ENCODE peak calls at places on chromosomes 12 and 14, in ten cellular contexts. E is CD4-positive, CD25-positive, alpha-beta regulatory T cell; Y is cardiac muscle cell; I is astrocyte; A is ascending aorta; U is right lobe of liver; T is suprapubic skin; S is GM23338; X is stomach; R is upper lobe of left lung. W is an unnamed sample.

GRCh38 chr14:37436519-37436918 is 158.5 kb downstream of the FOXA1 start:
- DNase-seq in I (no peak), E (no peak), A (no peak), T (no peak), R (no peak), X (no peak), U (no peak), S (no peak), Y (no peak), W (no peak)

GRCh38 chr12:71299541-71300376 is 139.8 kb upstream of the LGR5 start:
- DNase-seq in T (no peak), A (no peak), I (peak; percentile 21), R (no peak), U (no peak), Y (no peak), X (no peak), S (no peak), E (no peak), W (no peak)

GRCh38 chr12:10982244-10982643 is 4.5 kb downstream of the TAS2R50 start:
- DNase-seq in R (no peak), A (no peak), Y (no peak), T (no peak), U (no peak), E (no peak), S (no peak), X (no peak), I (no peak), W (peak; percentile 66)

GRCh38 chr12:31815096-31815495 is 86.3 kb upstream of the AMN1 start:
- DNase-seq in I (peak; percentile 14), T (no peak), S (no peak), Y (no peak), X (no peak), E (no peak), A (no peak), R (no peak), U (no peak), W (no peak)

GRCh38 chr14:35384386-35385041 is 20.0 kb downstream of the NFKBIA start:
- DNase-seq in T (no peak), I (peak; percentile 95), A (peak; percentile 84), X (no peak), E (no peak), R (no peak), U (peak; percentile 35), S (no peak), Y (peak; percentile 93), W (no peak)

GRCh38 chr12:7439579-7440505 is 4.1 kb downstream of the CD163L1 start:
- DNase-seq in S (peak; percentile 88), U (peak; percentile 28), X (no peak), E (no peak), I (peak; percentile 45), R (peak; percentile 31), A (no peak), T (no peak), Y (peak; percentile 76), W (peak; percentile 26)

GRCh38 chr12:6861391-6861790 is 5.9 kb upstream of the TPI1 start:
- DNase-seq in Y (no peak), A (no peak), I (no peak), U (peak; percentile 13), E (no peak), T (no peak), X (no peak), S (no peak), R (no peak), W (no peak)

GRCh38 chr14:20707622-20708021 is 19.1 kb downstream of the ANG start:
- DNase-seq in U (no peak), T (no peak), R (peak; percentile 64), Y (peak; percentile 86), I (peak; percentile 36), A (no peak), S (no peak), X (peak; percentile 45), E (no peak), W (no peak)

GRCh38 chr12:10395390-10395998 is 5.7 kb upstream of the KLRK1 start:
- DNase-seq in X (peak; percentile 31), R (no peak), Y (peak; percentile 87), U (no peak), E (no peak), I (peak; percentile 52), A (peak; percentile 65), T (no peak), S (peak; percentile 13), W (no peak)

GRCh38 chr12:56189918-56190694 is 823 bp upstream of the SMARCC2 start:
- DNase-seq in S (peak; percentile 92), X (peak; percentile 86), I (peak; percentile 57), T (peak; percentile 88), A (peak; percentile 89), U (peak; percentile 77), R (peak; percentile 85), Y (peak; percentile 81), E (peak; percentile 56), W (peak; percentile 65)

GRCh38 chr12:6646276-6647082 is 753 bp downstream of the ACRBP start:
- DNase-seq in A (no peak), Y (no peak), U (no peak), X (no peak), R (no peak), I (no peak), E (no peak), T (no peak), S (peak; percentile 66), W (no peak)

GRCh38 chr12:98154850-98155249 is 360.5 kb upstream of the TMPO start:
- DNase-seq in A (no peak), E (no peak), X (no peak), R (no peak), U (no peak), I (peak; percentile 48), S (peak; percentile 78), Y (peak; percentile 15), T (no peak), W (no peak)

DNA sequence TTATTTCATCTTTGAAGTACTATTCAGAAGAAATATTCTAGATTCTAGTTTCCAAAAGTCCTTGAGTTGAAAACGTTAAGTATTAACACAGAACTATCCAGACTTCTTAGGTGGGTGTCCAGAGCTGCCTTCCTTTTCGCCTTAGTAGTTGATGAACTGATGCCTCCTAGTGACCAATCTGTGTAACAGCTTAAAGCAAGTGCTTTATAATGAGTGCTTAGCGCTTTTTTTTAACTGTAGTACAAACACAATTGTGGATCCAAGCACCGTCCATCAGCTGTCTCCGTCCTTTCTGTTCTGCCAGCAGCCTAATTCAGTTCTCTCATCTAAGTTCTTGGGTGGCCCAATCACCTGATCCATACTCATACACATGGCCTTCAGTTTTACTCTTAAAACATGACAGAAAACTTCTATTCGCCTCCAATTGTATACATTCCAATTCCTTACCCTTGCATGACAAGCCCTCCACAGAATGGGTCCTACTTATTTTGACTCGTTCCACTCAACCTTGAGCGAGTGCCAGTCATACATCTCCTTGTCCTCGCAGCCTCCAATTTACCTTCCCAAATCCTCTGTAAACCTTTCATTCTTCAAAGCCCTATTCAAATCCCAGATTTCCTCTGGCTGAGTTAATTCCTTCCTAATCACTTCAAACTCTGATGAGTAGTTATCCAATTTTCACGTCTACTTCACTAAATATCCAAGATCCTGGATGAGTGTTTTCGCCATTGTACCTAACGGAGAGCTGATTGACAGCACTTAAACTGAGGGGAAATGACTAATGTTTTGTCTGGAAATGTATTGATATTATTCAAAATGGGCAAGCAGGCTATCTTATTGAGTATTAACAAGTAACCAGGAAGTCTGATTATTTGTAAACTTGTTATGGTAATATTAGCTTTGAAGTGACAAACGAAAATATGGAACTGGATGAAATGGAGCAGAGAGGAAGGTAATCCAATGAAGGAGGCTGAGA is 5.8 kb upstream of the PHLDA1 start:
- DNase-seq in E (no peak), U (no peak), R (no peak), X (no peak), I (peak; percentile 68), Y (peak; percentile 91), T (no peak), S (peak; percentile 90), A (no peak), W (peak; percentile 56)
- H3K4me1 ChIP-seq in E (peaks cover 9% of the 10 kb centered on the region), U (no peaks in the 10 kb centered on the region), R (peaks cover 16% of the 10 kb centered on the region), X (peaks cover 8% of the 10 kb centered on the region), I (peaks cover 30% of the 10 kb centered on the region), Y (peaks cover 22% of the 10 kb centered on the region), T (peaks cover 13% of the 10 kb centered on the region), S (peaks cover 46% of the 10 kb centered on the region), A (no peaks in the 10 kb centered on the region), W (peaks cover 4% of the 10 kb centered on the region)

GRCh38 chr12:92059976-92060375 is 85.7 kb downstream of the BTG1 start:
- DNase-seq in R (no peak), S (no peak), U (no peak), Y (peak; percentile 82), I (peak; percentile 81), X (no peak), A (no peak), T (no peak), E (no peak), W (no peak)
- H3K27ac ChIP-seq in R (peak overlapping the region; percentile 62), S (no peak overlapping the region), U (no peak overlapping the region), Y (no peak overlapping the region), I (peak overlapping the region; percentile 69), X (no peak overlapping the region), A (peak overlapping the region; percentile 74), T (no peak overlapping the region), E (no peak overlapping the region), W (no peak overlapping the region)

GRCh38 chr14:104925941-104926609 is 1.4 kb downstream of the PLD4 start:
- DNase-seq in S (no peak), E (no peak), Y (peak; percentile 34), A (peak; percentile 55), U (no peak), T (no peak), I (no peak), X (no peak), R (no peak), W (no peak)

GRCh38 chr14:104927432-104927816 is 2.7 kb downstream of the PLD4 start:
- DNase-seq in E (no peak), X (no peak), U (no peak), I (no peak), A (peak; percentile 54), S (peak; percentile 13), T (no peak), R (no peak), Y (no peak), W (no peak)

GRCh38 chr14:104927901-104928300 is 3.2 kb downstream of the PLD4 start:
- DNase-seq in U (no peak), A (no peak), Y (no peak), T (no peak), R (no peak), I (no peak), X (no peak), E (no peak), S (no peak), W (no peak)

GRCh38 chr14:104925214-104925899 is 678 bp downstream of the PLD4 start:
- DNase-seq in E (no peak), A (no peak), I (no peak), X (no peak), R (no peak), Y (no peak), S (no peak), U (no peak), T (no peak), W (no peak)

GRCh38 chr14:104926619-104927431 is 2.1 kb downstream of the PLD4 start:
- DNase-seq in I (no peak), Y (no peak), X (no peak), T (no peak), U (no peak), E (no peak), A (peak; percentile 55), S (peak; percentile 20), R (no peak), W (no peak)
- H3K4me3 ChIP-seq in I (no peak overlapping the region), Y (no peak overlapping the region), X (no peak overlapping the region), T (no peak overlapping the region), U (no peak overlapping the region), E (no peak overlapping the region), A (no peak overlapping the region), S (no peak overlapping the region), R (no peak overlapping the region), W (no peak overlapping the region)

DNA sequence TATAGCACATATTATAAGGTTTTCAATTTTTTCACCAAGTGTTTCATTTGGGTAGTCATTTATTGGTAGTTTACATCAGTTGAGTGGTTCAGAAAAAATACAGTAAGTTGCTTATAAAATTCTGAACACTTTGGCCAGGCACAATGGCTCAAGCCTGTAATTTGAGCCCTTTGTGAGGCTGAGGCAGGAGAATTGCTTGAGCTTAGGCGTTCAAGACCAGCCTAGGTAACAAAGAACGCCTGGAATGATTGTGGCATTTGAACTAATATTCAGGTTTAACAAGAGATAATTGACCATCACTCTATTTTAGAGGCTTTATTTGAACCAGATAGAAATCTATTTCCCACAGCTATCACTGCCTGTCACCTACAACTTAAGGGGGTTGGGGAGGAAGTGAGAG is 22.7 kb downstream of the HIF1A start:
- DNase-seq in S (peak; percentile 47), E (no peak), X (no peak), A (no peak), Y (no peak), T (no peak), R (no peak), I (no peak), U (no peak), W (no peak)
- H3K4me1 ChIP-seq in S (peaks cover 70% of the 10 kb centered on the region), E (peaks cover 26% of the 10 kb centered on the region), X (peaks cover 35% of the 10 kb centered on the region), A (no peaks in the 10 kb centered on the region), Y (peaks cover 27% of the 10 kb centered on the region), T (peaks cover 34% of the 10 kb centered on the region), R (peaks cover 48% of the 10 kb centered on the region), I (peaks cover 10% of the 10 kb centered on the region), U (no peaks in the 10 kb centered on the region), W (peaks cover 23% of the 10 kb centered on the region)